ENCODE peak calls at places on chromosomes 7 and 10, in nine cellular contexts. I is ACHN, Y is dermis blood vessel endothelial cell, U is cardiac fibroblast, E is RPMI7951, M is aorta, W is dermis microvascular lymphatic vessel endothelial cell, X is lower leg skin, J is DMS153. Q is an unnamed sample.

GRCh38 chr10:47278720-47279119 is 21.3 kb upstream of the GDF10 start:
- DNase-seq in J (no peak), Y (no peak), U (no peak), M (no peak), E (no peak), W (no peak), X (no peak), I (no peak), Q (no peak)

GRCh38 chr10:60206735-60207134 is 182.9 kb downstream of the ANK3 start:
- DNase-seq in X (no peak), Y (no peak), U (peak), J (no peak), W (no peak), E (no peak), M (no peak), I (no peak), Q (no peak)

GRCh38 chr7:155001756-155002410 is 1.0 kb downstream of the PAXIP1 start:
- DNase-seq in X (no peak), U (peak), Y (peak), E (peak), I (peak), M (no peak), J (no peak), W (no peak), Q (no peak)

GRCh38 chr7:1454471-1455065 is 4.7 kb downstream of the MICALL2 start:
- DNase-seq in W (no peak), I (no peak), U (peak), M (no peak), X (no peak), J (no peak), E (peak), Y (peak), Q (no peak)

GRCh38 chr10:2949948-2950354 is 117.4 kb upstream of the PFKP start:
- DNase-seq in X (no peak), E (peak), J (no peak), I (peak), W (no peak), Y (no peak), M (no peak), U (no peak), Q (peak)

GRCh38 chr7:12524794-12525386 is 45.6 kb upstream of the SCIN start:
- DNase-seq in X (no peak), I (peak), E (peak), J (peak), U (peak), M (no peak), Y (peak), W (no peak), Q (peak)

GRCh38 chr7:148865283-148865682 is 18.8 kb downstream of the EZH2 start:
- DNase-seq in E (no peak), I (no peak), J (no peak), Y (no peak), U (no peak), M (no peak), X (no peak), W (no peak), Q (no peak)

GRCh38 chr7:90788057-90788456 is 191.9 kb downstream of the CDK14 start:
- DNase-seq in I (no peak), W (no peak), J (no peak), M (peak), Y (no peak), X (no peak), E (no peak), U (peak), Q (no peak)

GRCh38 chr7:102318482-102318971 is 31.9 kb downstream of the SH2B2 start:
- DNase-seq in I (no peak), Y (peak), J (peak), U (peak), M (no peak), E (no peak), X (no peak), W (no peak), Q (peak)

GRCh38 chr10:20856484-20856883 is 40.6 kb downstream of the NEBL start:
- DNase-seq in E (no peak), X (no peak), U (no peak), M (no peak), I (no peak), W (no peak), Y (no peak), J (no peak), Q (no peak)

GRCh38 chr10:5188358-5188757 is 3.4 kb upstream of the AKR1C8 start:
- DNase-seq in U (peak), Y (no peak), X (no peak), M (no peak), W (no peak), E (no peak), J (no peak), I (no peak), Q (no peak)

GRCh38 chr10:112990271-112990670 is 40.2 kb downstream of the TCF7L2 start:
- DNase-seq in J (no peak), M (no peak), X (no peak), I (no peak), E (no peak), Y (no peak), W (no peak), U (no peak), Q (no peak)

GRCh38 chr7:1666779-1667565 is 3.1 kb upstream of the ELFN1 start:
- DNase-seq in U (no peak), I (no peak), W (no peak), Y (peak), E (no peak), J (no peak), M (peak), X (no peak), Q (no peak)

GRCh38 chr7:98051118-98051744 is 55.4 kb upstream of the LMTK2 start:
- DNase-seq in X (no peak), E (no peak), U (no peak), J (peak), M (no peak), I (no peak), Y (no peak), W (no peak), Q (no peak)

GRCh38 chr10:31318382-31318853 is 598 bp upstream of the ZEB1 start:
- DNase-seq in U (peak), E (peak), M (peak), J (no peak), Y (peak), I (peak), W (peak), X (peak), Q (no peak)

GRCh38 chr7:21352540-21353387 is 75.1 kb upstream of the SP4 start:
- DNase-seq in U (no peak), Y (no peak), M (no peak), X (no peak), I (no peak), E (peak), W (no peak), J (no peak), Q (no peak)

GRCh38 chr7:102991540-102992214 is 78.9 kb downstream of the LRRC17 start:
- DNase-seq in M (no peak), U (peak), X (no peak), Y (peak), J (peak), W (peak), I (peak), E (peak), Q (peak)